ENCODE peak calls at places on chromosomes 11 and 22, in seven cellular contexts. R, Z, O, C, G, A and M are unnamed samples.

GRCh38 chr11:19511413-19512183 is 201.0 kb upstream of the NAV2 start:
- DNase-seq in G (no peak), R (no peak), Z (no peak), O (no peak), A (no peak), C (no peak), M (no peak)

GRCh38 chr11:72425053-72425980 is 9.0 kb downstream of the CLPB start:
- DNase-seq in O (no peak), A (no peak), G (no peak), Z (no peak), C (no peak), R (no peak), M (no peak)

GRCh38 chr11:118602331-118602730 is 5.1 kb upstream of the PHLDB1 start:
- DNase-seq in O (no peak), A (no peak), Z (no peak), G (no peak), C (no peak), R (no peak), M (no peak)

GRCh38 chr11:122215244-122215992 is 99.4 kb upstream of the BLID start:
- DNase-seq in G (peak), Z (peak), A (peak), O (peak), C (peak), R (peak), M (peak)

GRCh38 chr11:70250876-70251275 is 19.6 kb upstream of the PPFIA1 start:
- DNase-seq in Z (no peak), O (no peak), A (no peak), R (no peak), G (no peak), C (no peak), M (no peak)

GRCh38 chr22:37419916-37420655 is 7.2 kb downstream of the ELFN2 start:
- DNase-seq in C (no peak), G (peak), O (no peak), Z (peak), R (peak), A (no peak), M (no peak)

GRCh38 chr22:46564084-46564714 is 26.8 kb upstream of the CELSR1 start:
- DNase-seq in C (no peak), R (no peak), O (no peak), Z (no peak), A (peak), G (no peak), M (no peak)

GRCh38 chr22:49968831-49969661 is 8.5 kb downstream of the PIM3 start:
- DNase-seq in C (no peak), A (no peak), O (no peak), R (peak), Z (no peak), G (peak), M (no peak)

GRCh38 chr11:110896358-110896757 is 184.1 kb upstream of the ARHGAP20 start:
- DNase-seq in C (peak), Z (no peak), R (no peak), O (peak), G (no peak), A (peak), M (peak)

GRCh38 chr11:46237248-46238077 is 40.0 kb upstream of the CREB3L1 start:
- DNase-seq in R (peak), G (peak), Z (peak), C (peak), O (peak), A (peak), M (peak)

GRCh38 chr11:27020736-27021135 is 19.9 kb upstream of the BBOX1 start:
- DNase-seq in Z (no peak), A (no peak), O (no peak), R (no peak), C (no peak), G (no peak), M (no peak)

GRCh38 chr22:39634530-39635399 is 64.2 kb downstream of the CACNA1I start:
- DNase-seq in R (no peak), O (peak), Z (peak), A (peak), C (peak), G (peak), M (peak)

GRCh38 chr11:102408339-102408738 is 44.2 kb downstream of the TMEM123 start:
- DNase-seq in G (no peak), R (no peak), C (no peak), O (no peak), A (no peak), Z (no peak), M (no peak)

GRCh38 chr11:73342633-73343032 is 33.6 kb upstream of the RELT start:
- DNase-seq in O (no peak), G (no peak), C (no peak), A (no peak), R (no peak), Z (no peak), M (no peak)

GRCh38 chr11:86101941-86102407 is 33.1 kb upstream of the PICALM start:
- DNase-seq in G (no peak), A (peak), O (peak), C (no peak), R (no peak), Z (no peak), M (no peak)

GRCh38 chr11:119745112-119745511 is 16.1 kb upstream of the NECTIN1 start:
- DNase-seq in C (no peak), O (no peak), A (no peak), R (no peak), G (no peak), Z (no peak), M (no peak)